ENCODE peak calls at places on chromosomes 5 and 9, in five cellular contexts. W is activated T-helper 1 cell treated with anti-CD3 and anti-CD28 coated beads, Interleukin-12 subunit alpha, Interleukin-12 subunit beta, Interleukin-2, Interleukin-4 antibody, amounts not matched to agents 30 ng/mL and 10 ng/mL and 1 ng/mL, durations not matched to agents 14 hours and 24 hours and 36 hours; I is hepatocyte; N is endothelial cell; P is Right ventricle myocardium superior. O is an unnamed sample.

GRCh38 chr9:71518045-71518888 is 250.0 kb downstream of the CEMIP2 start:
- DNase-seq in P (no peak), I (peak; percentile 17), N (no peak), W (no peak), O (peak; percentile 3)

GRCh38 chr5:180563994-180564393 is 27.3 kb downstream of the SCGB3A1 start:
- DNase-seq in I (no peak), P (no peak), W (no peak), N (no peak), O (no peak)

GRCh38 chr5:94618029-94618492 is 343 bp downstream of the KIAA0825 start:
- DNase-seq in N (peak; percentile 51), I (peak; percentile 77), W (peak; percentile 35), P (peak; percentile 72), O (peak; percentile 39)

GRCh38 chr9:93302586-93303257 is 118.8 kb downstream of the WNK2 start:
- DNase-seq in N (peak; percentile 75), I (peak; percentile 74), P (peak; percentile 70), W (peak; percentile 36), O (peak; percentile 48)

GRCh38 chr9:111356567-111357244 is 26.7 kb upstream of the OR2K2 start:
- DNase-seq in N (no peak), W (no peak), I (peak; percentile 37), P (no peak), O (no peak)

GRCh38 chr5:113163328-113163727 is 186.7 kb downstream of the DCP2 start:
- DNase-seq in P (no peak), W (no peak), N (no peak), I (no peak), O (no peak)

GRCh38 chr5:168295574-168296201 is 4.2 kb downstream of the WWC1 start:
- DNase-seq in W (no peak), N (peak; percentile 62), I (peak; percentile 70), P (no peak), O (peak; percentile 68)

GRCh38 chr9:113350338-113350672 is 964 bp downstream of the BSPRY start:
- DNase-seq in N (no peak), W (peak; percentile 27), P (no peak), I (no peak), O (no peak)

GRCh38 chr9:120152295-120152694 is 427.7 kb downstream of the CDK5RAP2 start:
- DNase-seq in N (no peak), W (no peak), I (no peak), P (peak; percentile 56), O (no peak)

GRCh38 chr5:170791325-170791954 is 7.9 kb downstream of the GABRP start:
- DNase-seq in W (no peak), N (peak; percentile 78), P (peak; percentile 62), I (peak; percentile 83), O (peak; percentile 87)

GRCh38 chr9:9790216-9790872 is 822.5 kb downstream of the PTPRD start:
- DNase-seq in I (peak; percentile 57), N (peak; percentile 48), W (no peak), P (no peak), O (peak; percentile 88)

GRCh38 chr9:109948453-109948852 is 168.5 kb downstream of the PALM2AKAP2 start:
- DNase-seq in P (no peak), W (no peak), I (no peak), N (no peak), O (no peak)

GRCh38 chr9:129998491-129999122 is 44.4 kb downstream of the FNBP1 start:
- DNase-seq in I (no peak), W (no peak), N (no peak), P (no peak), O (no peak)

GRCh38 chr9:124079176-124079925 is 67.8 kb downstream of the LHX2 start:
- DNase-seq in N (no peak), W (no peak), I (no peak), P (peak; percentile 44), O (peak; percentile 9)

GRCh38 chr5:126600631-126601511 is at the start of gene PHAX:
- DNase-seq in P (peak; percentile 88), I (peak; percentile 94), N (peak; percentile 90), W (peak; percentile 72), O (peak; percentile 73)

GRCh38 chr5:139149477-139150199 is 48.5 kb downstream of the SIL1 start:
- DNase-seq in N (no peak), I (no peak), W (no peak), P (no peak), O (no peak)

GRCh38 chr9:106784076-106784475 is 78.9 kb upstream of the ZNF462 start:
- DNase-seq in P (no peak), N (no peak), I (no peak), W (no peak), O (no peak)

GRCh38 chr5:176910161-176910560 is 11.0 kb upstream of the HK3 start:
- DNase-seq in N (no peak), I (no peak), P (no peak), W (no peak), O (no peak)

GRCh38 chr9:98597372-98597771 is 111.4 kb downstream of the GABBR2 start:
- DNase-seq in W (no peak), N (no peak), P (no peak), I (no peak), O (peak; percentile 6)

O was measured in pons.